ENCODE peak calls at places on chromosomes 16 and 17, in four cellular contexts. B is lung, V is fibroblast of lung, K is SK-N-MC. T is an unnamed sample.

GRCh38 chr17:10172241-10172741 is 26.1 kb downstream of the GAS7 start:
- DNase-seq in B (no peak), V (no peak), K (no peak), T (no peak)

GRCh38 chr17:35708951-35709350 is 22.5 kb upstream of the RASL10B start:
- DNase-seq in B (no peak), V (no peak), K (no peak), T (no peak)

GRCh38 chr17:79883202-79883601 is 44.0 kb upstream of the CBX4 start:
- DNase-seq in B (no peak), V (no peak), K (no peak), T (peak; percentile 53)

GRCh38 chr16:3492356-3492755 is 2.9 kb downstream of the C16orf90 start:
- DNase-seq in B (no peak), V (no peak), K (no peak), T (peak; percentile 51)

GRCh38 chr16:27311897-27312303 is 1.9 kb upstream of the IL4R start:
- DNase-seq in B (no peak), V (no peak), K (no peak), T (no peak)

GRCh38 chr17:56510554-56511342 is 82.8 kb upstream of the NOG start:
- DNase-seq in B (no peak), V (no peak), K (no peak), T (peak; percentile 22)

GRCh38 chr17:82201498-82201910 is 11.1 kb downstream of the CCDC57 start:
- DNase-seq in B (no peak), V (no peak), K (no peak), T (peak; percentile 41)

GRCh38 chr17:48054238-48055185 is 6.4 kb downstream of the NFE2L1 start:
- DNase-seq in B (peak; percentile 67), V (peak; percentile 84), K (no peak), T (peak; percentile 97)

GRCh38 chr17:27343294-27343693 is 49.4 kb downstream of the WSB1 start:
- DNase-seq in B (no peak), V (no peak), K (no peak), T (no peak)

DNA sequence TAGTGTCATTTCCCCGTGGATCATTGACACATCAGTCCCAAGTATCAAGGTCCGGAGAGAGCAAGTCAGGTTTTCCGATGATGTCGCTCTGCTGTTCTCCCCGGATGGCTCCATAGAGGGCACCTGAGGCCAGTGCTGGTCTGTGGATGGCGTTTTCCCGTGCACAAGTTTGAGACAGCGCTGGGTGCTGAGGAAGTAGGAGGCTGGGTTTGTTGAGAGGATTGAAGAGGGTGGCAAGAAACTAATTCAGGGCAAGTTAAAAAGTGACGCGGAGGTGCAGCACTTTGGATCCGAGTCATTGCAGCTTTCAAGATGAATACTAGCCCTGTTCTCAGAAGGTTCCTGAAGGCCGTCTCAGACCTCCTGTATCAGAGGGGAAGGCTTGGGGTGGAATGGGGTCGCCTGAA is 7.7 kb downstream of the NUBP1 start:
- DNase-seq in B (no peak), V (no peak), K (no peak), T (no peak)
- H3K4me3 ChIP-seq in B (no peak overlapping the region), V (no peak overlapping the region), K (no peak overlapping the region), T (no peak overlapping the region)

DNA sequence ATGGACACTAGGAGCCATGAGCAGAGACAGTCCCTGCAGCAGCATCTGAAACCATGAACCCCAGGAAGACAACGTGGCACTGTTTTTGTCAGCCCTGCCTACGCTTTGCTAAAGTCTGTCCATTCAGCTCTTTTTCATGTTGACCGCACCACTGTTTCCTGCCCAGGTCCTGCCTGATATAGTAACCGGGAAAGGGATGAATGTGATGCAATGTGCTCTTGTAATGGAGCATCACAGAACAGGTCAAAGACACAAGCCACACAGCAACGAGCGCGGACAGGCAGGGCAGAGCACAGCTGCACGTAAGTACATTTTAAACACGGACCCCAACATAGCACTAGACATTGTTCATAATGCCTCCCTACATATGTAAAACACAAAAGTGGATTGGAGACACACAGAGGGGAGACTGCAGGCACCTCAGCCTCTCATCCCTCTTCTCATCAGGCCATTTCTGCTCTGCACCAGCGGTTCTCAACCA is 16.9 kb upstream of the TNFRSF13B start:
- DNase-seq in B (no peak), V (peak; percentile 17), K (no peak), T (no peak)
- H3K4me3 ChIP-seq in B (no peak overlapping the region), V (no peak overlapping the region), K (no peak overlapping the region), T (no peak overlapping the region)

GRCh38 chr17:50211249-50212120 is 10.1 kb upstream of the COL1A1 start:
- DNase-seq in B (no peak), V (no peak), K (no peak), T (peak; percentile 42)

GRCh38 chr17:50212121-50212843 is 10.9 kb upstream of the COL1A1 start:
- DNase-seq in B (no peak), V (peak; percentile 84), K (no peak), T (peak; percentile 22)

GRCh38 chr17:50209133-50209471 is 7.7 kb upstream of the COL1A1 start:
- DNase-seq in B (no peak), V (no peak), K (no peak), T (no peak)

GRCh38 chr17:50209472-50210248 is 8.2 kb upstream of the COL1A1 start:
- DNase-seq in B (peak; percentile 79), V (peak; percentile 100), K (no peak), T (peak; percentile 90)

DNA sequence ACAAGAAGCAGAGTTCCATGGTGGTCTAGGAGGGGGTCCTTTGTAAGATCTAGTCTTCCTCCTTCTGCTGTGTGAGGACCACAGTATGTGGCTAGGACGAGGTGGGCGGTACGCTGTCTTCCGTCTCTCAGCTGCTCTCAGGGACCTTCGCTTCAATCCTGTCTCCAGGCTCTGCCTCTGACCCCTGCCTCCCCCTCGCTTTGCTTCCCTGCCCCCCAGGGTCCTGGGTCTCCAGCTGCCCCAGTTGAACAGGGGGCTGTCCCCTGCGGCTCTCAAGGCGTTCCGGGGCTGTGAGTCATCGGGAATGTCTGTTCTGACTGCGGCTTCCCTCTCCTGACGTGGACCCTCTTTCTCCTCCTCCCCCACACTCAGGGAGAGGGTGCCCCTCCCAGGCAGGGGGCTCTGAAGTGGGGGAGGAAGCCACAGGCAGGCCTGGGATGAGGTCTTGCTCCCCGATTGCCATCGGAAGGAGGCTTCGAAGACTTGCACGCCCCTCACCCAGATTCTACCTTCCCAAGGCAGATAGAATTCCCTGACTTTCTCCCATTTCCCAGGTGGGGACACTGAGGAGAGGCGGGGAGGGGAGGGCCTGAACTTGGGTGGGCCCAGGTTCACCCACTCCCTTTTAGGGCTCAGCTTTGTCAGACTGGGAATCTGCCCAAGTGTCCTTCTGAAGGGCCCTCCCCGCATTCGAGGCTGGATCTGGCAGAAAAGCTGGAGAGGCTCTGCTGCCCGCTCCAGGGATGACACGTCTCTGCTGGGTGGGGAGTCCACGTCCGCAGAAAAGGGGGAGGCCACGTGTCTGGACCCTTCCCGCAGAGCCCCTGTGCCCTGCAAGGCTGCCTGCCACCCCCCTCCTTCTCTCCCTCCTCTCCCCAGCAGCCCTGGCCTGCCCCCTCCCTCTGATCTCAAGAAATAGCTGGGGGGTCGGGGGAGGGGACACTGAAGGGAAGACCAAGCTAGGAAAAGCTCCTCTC is 9.1 kb upstream of the COL1A1 start:
- DNase-seq in B (no peak), V (peak; percentile 99), K (no peak), T (peak; percentile 86)
- H3K4me3 ChIP-seq in B (no peak overlapping the region), V (peak overlapping the region; percentile 33), K (no peak overlapping the region), T (no peak overlapping the region)

DNA sequence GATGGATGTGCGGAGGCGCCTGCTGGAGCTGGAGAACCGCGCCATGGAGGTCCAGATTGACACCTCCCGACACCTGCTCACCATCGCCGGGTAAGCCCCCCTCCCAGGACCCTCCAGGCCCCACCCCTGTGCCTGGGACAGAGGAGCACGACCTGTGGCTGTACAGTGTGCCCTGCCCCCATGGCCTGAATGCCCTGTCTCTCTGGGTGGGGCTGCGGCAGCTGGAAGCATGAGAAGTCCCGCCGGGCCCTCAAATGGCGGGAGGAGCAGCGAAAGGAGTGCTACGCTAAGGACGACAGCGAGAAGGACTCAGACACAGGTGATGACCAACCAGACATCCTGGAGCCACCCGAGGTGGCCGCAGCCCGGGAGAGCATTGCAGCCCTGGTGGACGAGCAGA is 11.2 kb downstream of the BTBD17 start:
- DNase-seq in B (no peak), V (no peak), K (no peak), T (no peak)
- H3K4me3 ChIP-seq in B (no peak overlapping the region), V (no peak overlapping the region), K (no peak overlapping the region), T (no peak overlapping the region)

T was measured in H7.